ENCODE peak calls at places on chromosomes 3 and 15, in eight cellular contexts. V, T, Y, A, J, Z, E and C are unnamed samples.

GRCh38 chr3:113552851-113553250 is 20.5 kb downstream of the SIDT1 start:
- DNase-seq in Z (no peak), J (no peak), A (no peak), E (no peak), T (no peak), Y (no peak), V (no peak), C (peak; percentile 41)

GRCh38 chr3:126521122-126521891 is 2.6 kb upstream of the CHST13 start:
- DNase-seq in T (no peak), Z (peak; percentile 22), J (peak; percentile 30), A (no peak), Y (no peak), E (no peak), V (no peak), C (no peak)

GRCh38 chr15:25182098-25182478 is 227.3 kb downstream of the SNRPN start:
- DNase-seq in Y (no peak), J (no peak), V (no peak), E (no peak), A (no peak), Z (no peak), T (no peak), C (no peak)

GRCh38 chr3:176964656-176965055 is 232.6 kb downstream of the TBL1XR1 start:
- DNase-seq in Y (no peak), T (no peak), V (no peak), E (no peak), J (no peak), Z (no peak), A (peak; percentile 5), C (no peak)

GRCh38 chr15:74382004-74382816 is 14.8 kb upstream of the CYP11A1 start:
- DNase-seq in Y (peak; percentile 87), T (peak; percentile 74), A (peak; percentile 96), Z (peak; percentile 88), V (peak; percentile 85), E (peak; percentile 93), J (peak; percentile 87), C (peak; percentile 64)

GRCh38 chr3:159137966-159138365 is 336.1 kb downstream of the MFSD1 start:
- DNase-seq in A (no peak), Y (no peak), T (no peak), J (no peak), E (no peak), Z (no peak), V (no peak), C (no peak)

GRCh38 chr3:50600841-50601591 is 10.6 kb downstream of the CISH start:
- DNase-seq in Z (peak; percentile 98), A (peak; percentile 35), Y (peak; percentile 95), V (peak; percentile 97), E (no peak), J (peak; percentile 98), T (peak; percentile 52), C (peak; percentile 53)

GRCh38 chr15:68819451-68820204 is 1.1 kb downstream of the ANP32A start:
- DNase-seq in V (no peak), T (no peak), Z (peak; percentile 51), Y (peak; percentile 44), J (peak; percentile 73), E (peak; percentile 70), A (peak; percentile 66), C (no peak)

GRCh38 chr3:46595819-46596218 is 16.5 kb upstream of the FAM240A start:
- DNase-seq in Z (no peak), V (no peak), E (no peak), Y (no peak), A (no peak), T (no peak), J (no peak), C (no peak)

GRCh38 chr15:60972866-60973265 is 256.2 kb downstream of the RORA start:
- DNase-seq in T (no peak), V (no peak), E (no peak), J (peak; percentile 89), Y (no peak), Z (no peak), A (no peak), C (no peak)

GRCh38 chr3:7682822-7683229 is 818.8 kb upstream of the LMCD1 start:
- DNase-seq in V (peak; percentile 64), J (peak; percentile 85), Y (no peak), E (no peak), T (no peak), A (peak; percentile 27), Z (peak; percentile 43), C (no peak)

GRCh38 chr3:133238015-133238414 is 161.8 kb upstream of the BFSP2 start:
- DNase-seq in V (no peak), Z (no peak), J (no peak), Y (no peak), T (no peak), A (no peak), E (no peak), C (no peak)

GRCh38 chr3:17500618-17501017 is 241.8 kb downstream of the TBC1D5 start:
- DNase-seq in A (peak; percentile 20), J (peak; percentile 20), T (no peak), V (no peak), Y (no peak), Z (no peak), E (no peak), C (no peak)

GRCh38 chr3:40827942-40828688 is 303.4 kb downstream of the ZNF621 start:
- DNase-seq in V (peak; percentile 79), E (no peak), T (no peak), Y (peak; percentile 10), Z (peak; percentile 75), A (peak; percentile 14), J (peak; percentile 21), C (no peak)

GRCh38 chr15:92663250-92663951 is 7.8 kb upstream of the FAM174B start:
- DNase-seq in J (no peak), E (no peak), Y (no peak), Z (no peak), T (no peak), V (no peak), A (no peak), C (no peak)

GRCh38 chr3:14148041-14148985 is 23.5 kb downstream of the TMEM43 start:
- DNase-seq in Z (no peak), A (no peak), V (no peak), T (no peak), Y (no peak), J (peak; percentile 37), E (peak; percentile 55), C (no peak)

GRCh38 chr3:53234130-53234840 is 21.5 kb downstream of the TKT start:
- DNase-seq in Z (no peak), E (no peak), T (no peak), A (no peak), J (no peak), Y (no peak), V (no peak), C (no peak)

DNA sequence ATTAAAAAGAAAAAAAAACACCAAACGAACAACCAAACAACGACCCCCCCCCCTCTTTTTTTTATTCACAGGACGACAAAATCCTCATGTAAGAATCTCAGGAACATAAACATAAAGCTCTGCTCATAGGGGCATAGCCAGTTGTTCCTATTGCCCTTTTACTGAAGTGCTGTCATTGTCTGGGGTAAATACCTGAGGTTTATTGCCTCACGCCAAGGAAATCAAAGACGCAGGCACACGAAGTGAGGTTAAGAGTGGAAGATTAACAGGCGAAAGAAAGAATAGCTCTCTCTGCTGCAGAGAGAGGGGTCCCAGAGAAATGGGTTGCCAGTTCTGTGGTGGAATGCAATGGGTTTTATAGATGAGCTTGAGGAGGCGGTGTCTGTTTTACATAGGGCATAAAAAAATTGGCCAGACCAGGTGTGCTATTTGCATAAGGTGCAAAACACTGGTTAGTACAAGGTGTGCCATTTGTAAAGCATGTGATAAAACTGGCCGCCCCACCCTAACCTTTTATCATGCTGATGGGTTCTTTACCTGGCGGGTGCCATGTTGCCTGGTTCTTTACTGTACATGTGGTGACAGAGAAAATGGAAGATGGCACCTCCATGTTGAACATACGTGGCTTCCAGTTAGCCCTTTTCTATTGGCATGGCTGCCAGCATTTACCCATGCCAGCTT is 257.6 kb upstream of the ZPLD1 start:
- DNase-seq in E (no peak), J (no peak), V (no peak), Z (no peak), A (peak; percentile 38), Y (peak; percentile 23), T (no peak), C (no peak)
- H3K4me1 ChIP-seq in E (peaks cover 8% of the 10 kb centered on the region), J (peaks cover 46% of the 10 kb centered on the region), V (peaks cover 37% of the 10 kb centered on the region), Z (peaks cover 33% of the 10 kb centered on the region), A (no peaks in the 10 kb centered on the region), Y (peaks cover 38% of the 10 kb centered on the region), T (peaks cover 6% of the 10 kb centered on the region), C (peaks cover 12% of the 10 kb centered on the region)

DNA sequence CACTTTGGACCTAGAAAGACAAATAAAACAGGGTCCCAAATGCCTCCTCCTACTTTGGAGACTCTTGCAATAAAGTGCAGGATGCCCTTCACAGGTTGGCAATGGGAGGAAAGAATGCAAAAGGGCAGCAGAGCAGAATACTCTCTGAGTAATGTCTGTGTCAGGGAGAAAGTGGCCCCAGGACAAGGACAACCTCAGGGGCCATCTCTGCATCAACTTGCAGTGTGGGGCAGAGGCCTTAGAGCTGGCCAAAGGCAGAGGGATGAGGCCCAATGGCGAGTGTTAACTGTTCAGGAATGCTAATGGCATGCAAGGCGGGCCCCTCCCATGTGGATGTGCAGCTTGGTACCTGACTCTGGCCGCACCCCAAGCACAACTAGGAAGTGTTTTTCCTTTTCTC is 8.4 kb downstream of the UPK1B start:
- DNase-seq in Y (no peak), T (no peak), A (peak; percentile 70), J (peak; percentile 45), V (no peak), Z (no peak), E (no peak), C (no peak)
- H3K4me1 ChIP-seq in Y (peaks cover 2% of the 10 kb centered on the region), T (no peaks in the 10 kb centered on the region), A (no peaks in the 10 kb centered on the region), J (peaks cover 32% of the 10 kb centered on the region), V (no peaks in the 10 kb centered on the region), Z (no peaks in the 10 kb centered on the region), E (no peaks in the 10 kb centered on the region), C (no peaks in the 10 kb centered on the region)

GRCh38 chr3:57256844-57257243 is 29.3 kb downstream of the APPL1 start:
- DNase-seq in T (no peak), V (no peak), J (no peak), Z (peak; percentile 57), Y (no peak), A (no peak), E (no peak), C (no peak)
- H3K4me1 ChIP-seq in T (no peaks in the 10 kb centered on the region), V (no peaks in the 10 kb centered on the region), J (no peaks in the 10 kb centered on the region), Z (peaks cover 12% of the 10 kb centered on the region), Y (no peaks in the 10 kb centered on the region), A (no peaks in the 10 kb centered on the region), E (no peaks in the 10 kb centered on the region), C (no peaks in the 10 kb centered on the region)

DNA sequence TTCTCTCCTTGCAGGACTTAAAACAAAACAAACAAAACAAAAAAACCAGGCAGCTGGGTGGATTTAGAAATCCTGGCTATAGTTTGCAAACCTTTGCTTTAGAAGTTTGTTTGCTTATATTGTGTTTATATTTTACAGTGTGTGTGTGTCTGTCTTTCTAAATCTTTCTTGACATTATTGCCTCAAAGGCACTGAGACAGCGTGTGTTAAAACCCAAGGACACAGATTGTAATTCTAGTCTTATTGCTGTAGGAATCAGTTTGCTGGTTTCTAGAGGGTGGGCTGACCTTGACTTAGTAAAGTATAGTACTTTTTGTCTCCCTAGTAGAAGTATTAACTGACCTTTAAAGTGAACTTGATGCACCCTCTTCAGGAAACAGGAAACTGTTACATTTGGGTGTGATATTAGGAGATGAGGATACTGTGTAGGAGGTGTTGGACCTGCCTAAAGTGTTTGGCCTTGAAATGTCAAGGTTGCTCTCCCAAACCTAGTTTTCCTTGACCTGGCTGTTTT is 71.0 kb downstream of the TCF12 start:
- DNase-seq in J (no peak), Y (no peak), E (no peak), Z (no peak), V (no peak), T (no peak), A (no peak), C (peak; percentile 17)
- H3K4me1 ChIP-seq in J (peaks cover 59% of the 10 kb centered on the region), Y (peaks cover 51% of the 10 kb centered on the region), E (peaks cover 10% of the 10 kb centered on the region), Z (peaks cover 49% of the 10 kb centered on the region), V (peaks cover 37% of the 10 kb centered on the region), T (peaks cover 24% of the 10 kb centered on the region), A (no peaks in the 10 kb centered on the region), C (peaks cover 22% of the 10 kb centered on the region)